ENCODE peak calls at places on chromosome 2, in six cellular contexts. X is HepG2, T is A549, R is upper lobe of left lung, Y is GM12878, I is K562. N is an unnamed sample.
A peak's percentile ranks its signal among the peaks of the same experiment; 100 is the strongest.

GRCh38 chr2:8685697-8686358 is 4.0 kb downstream of the ID2 start:
- ATAC-seq in X (peak; percentile 70), T (peak; percentile 44), R (peak; percentile 77), Y (peak; percentile 45), I (peak; percentile 60), N (peak; percentile 26)

GRCh38 chr2:134198006-134198634 is 55.8 kb upstream of the MGAT5 start:
- ATAC-seq in X (no peak), T (no peak), R (no peak), Y (peak; percentile 62), I (no peak), N (no peak)

GRCh38 chr2:206616141-206616540 is 26.1 kb upstream of the FAM237A start:
- ATAC-seq in X (no peak), T (peak; percentile 78), R (no peak), Y (no peak), I (no peak), N (no peak)

GRCh38 chr2:159399716-159400525 is 113.4 kb upstream of the WDSUB1 start:
- ATAC-seq in X (peak; percentile 71), T (peak; percentile 39), R (no peak), Y (no peak), I (peak; percentile 50), N (no peak)

GRCh38 chr2:65662654-65663432 is 230.4 kb upstream of the SPRED2 start:
- ATAC-seq in X (no peak), T (no peak), R (peak; percentile 91), Y (no peak), I (no peak), N (peak; percentile 43)

GRCh38 chr2:64732153-64732552 is 78.4 kb upstream of the SERTAD2 start:
- ATAC-seq in X (peak; percentile 18), T (no peak), R (no peak), Y (no peak), I (no peak), N (no peak)

GRCh38 chr2:8522682-8523081 is 159.2 kb upstream of the ID2 start:
- ATAC-seq in X (no peak), T (no peak), R (no peak), Y (no peak), I (no peak), N (no peak)

GRCh38 chr2:160583823-160584537 is 90.4 kb upstream of the RBMS1 start:
- ATAC-seq in X (peak; percentile 32), T (peak; percentile 42), R (no peak), Y (no peak), I (no peak), N (no peak)

GRCh38 chr2:75560768-75561565 is at the start of gene EVA1A:
- ATAC-seq in X (peak; percentile 82), T (peak; percentile 69), R (peak; percentile 69), Y (peak; percentile 72), I (no peak), N (peak; percentile 29)

GRCh38 chr2:66501267-66501666 is 66.3 kb downstream of the MEIS1 start:
- ATAC-seq in X (no peak), T (no peak), R (no peak), Y (no peak), I (no peak), N (no peak)

GRCh38 chr2:121617042-121617599 is 32.1 kb downstream of the CLASP1 start:
- ATAC-seq in X (peak; percentile 35), T (no peak), R (no peak), Y (peak; percentile 87), I (peak; percentile 83), N (no peak)

GRCh38 chr2:192190474-192190873 is 4.3 kb downstream of the TMEFF2 start:
- ATAC-seq in X (no peak), T (no peak), R (no peak), Y (peak; percentile 53), I (peak; percentile 38), N (no peak)

GRCh38 chr2:65554765-65555561 is 122.6 kb upstream of the SPRED2 start:
- ATAC-seq in X (no peak), T (no peak), R (peak; percentile 29), Y (peak; percentile 83), I (no peak), N (no peak)

GRCh38 chr2:65081232-65081685 is 25.0 kb downstream of the CEP68 start:
- ATAC-seq in X (peak; percentile 12), T (no peak), R (peak; percentile 79), Y (peak; percentile 18), I (peak; percentile 90), N (peak; percentile 65)

GRCh38 chr2:178756843-178757242 is 50.4 kb downstream of the TTN start:
- ATAC-seq in X (no peak), T (peak; percentile 26), R (no peak), Y (no peak), I (no peak), N (no peak)

GRCh38 chr2:69683170-69683971 is 39.8 kb upstream of the AAK1 start:
- ATAC-seq in X (no peak), T (no peak), R (peak; percentile 75), Y (no peak), I (peak; percentile 75), N (peak; percentile 75)

GRCh38 chr2:149568138-149568537 is 19.4 kb downstream of the MMADHC start:
- ATAC-seq in X (no peak), T (no peak), R (no peak), Y (no peak), I (peak; percentile 21), N (no peak)

DNA sequence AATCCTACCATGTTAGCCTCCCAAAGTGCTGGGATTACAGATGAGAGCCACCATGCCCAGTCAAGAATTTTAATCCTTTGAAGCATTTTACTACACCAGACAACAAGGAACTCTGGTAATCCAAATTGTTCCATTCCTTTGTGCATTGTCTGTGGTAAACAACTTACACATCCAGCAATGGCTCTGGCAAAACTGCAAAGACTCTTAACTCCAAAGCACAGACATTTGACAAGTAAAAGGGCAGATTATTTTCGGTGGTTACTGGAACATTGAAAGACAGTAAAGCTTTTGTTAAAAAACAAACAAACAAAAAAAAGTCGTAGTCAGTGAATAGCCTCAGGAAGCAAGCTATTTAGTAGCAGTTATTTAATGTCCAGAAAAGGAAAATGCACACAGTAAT is 33.2 kb upstream of the RMND5A start:
- ATAC-seq in X (no peak), T (no peak), R (no peak), Y (no peak), I (no peak), N (no peak)
- H3K4me3 ChIP-seq in X (no peak overlapping the region), T (no peak overlapping the region), R (no peak overlapping the region), Y (no peak overlapping the region), I (no peak overlapping the region), N (no peak overlapping the region)

DNA sequence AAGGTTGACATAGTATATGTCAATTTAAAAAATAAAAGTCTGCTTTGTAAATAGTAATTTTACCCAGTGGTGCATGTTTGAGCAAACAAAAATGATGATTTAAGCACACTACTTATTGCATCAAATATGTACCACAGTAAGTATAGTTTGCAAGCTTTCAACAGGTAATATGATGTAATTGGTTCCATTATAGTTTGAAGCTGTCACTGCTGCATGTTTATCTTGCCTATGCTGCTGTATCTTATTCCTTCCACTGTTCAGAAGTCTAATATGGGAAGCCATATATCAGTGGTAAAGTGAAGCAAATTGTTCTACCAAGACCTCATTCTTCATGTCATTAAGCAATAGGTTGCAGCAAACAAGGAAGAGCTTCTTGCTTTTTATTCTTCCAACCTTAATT is 78.6 kb upstream of the CSRNP3 start:
- ATAC-seq in X (no peak), T (no peak), R (no peak), Y (no peak), I (no peak), N (no peak)
- TF ChIP-seq EP300 in X (no peak), T (no peak), R (no peak), Y (no peak), I (no peak), N (no peak)

DNA sequence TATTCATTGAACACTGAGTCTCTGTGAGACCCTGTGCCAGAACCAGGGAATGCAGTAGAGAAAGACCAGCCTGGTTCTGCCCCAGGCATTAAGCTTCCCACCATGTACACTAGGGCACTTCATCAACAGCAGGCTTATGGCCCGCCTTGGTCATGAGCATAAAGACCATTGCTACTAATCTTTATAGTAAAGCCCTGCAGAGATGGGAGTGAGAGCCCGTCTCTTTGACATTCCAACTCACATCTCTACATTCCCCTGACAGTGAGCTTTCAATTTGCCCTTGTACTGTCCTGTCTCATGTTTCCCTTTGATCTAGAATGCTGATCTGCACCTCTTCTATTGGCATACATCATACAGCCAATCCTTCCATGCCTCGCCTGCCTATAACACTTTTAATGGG is 211.8 kb upstream of the ARL4C start:
- ATAC-seq in X (peak; percentile 83), T (no peak), R (no peak), Y (no peak), I (no peak), N (no peak)
- H3K4me3 ChIP-seq in X (no peak overlapping the region), T (no peak overlapping the region), R (no peak overlapping the region), Y (no peak overlapping the region), I (no peak overlapping the region), N (no peak overlapping the region)

GRCh38 chr2:241503776-241504392 is 4.5 kb downstream of the STK25 start:
- ATAC-seq in X (no peak), T (no peak), R (no peak), Y (no peak), I (no peak), N (no peak)
- TF ChIP-seq EP300 in X (no peak), T (no peak), R (no peak), Y (no peak), I (no peak), N (no peak)

GRCh38 chr2:60883896-60884295 is 2.5 kb downstream of the REL start:
- ATAC-seq in X (no peak), T (no peak), R (no peak), Y (no peak), I (no peak), N (no peak)

GRCh38 chr2:60880988-60881932 is at the start of gene REL:
- ATAC-seq in X (peak; percentile 93), T (peak; percentile 94), R (peak; percentile 98), Y (peak; percentile 77), I (peak; percentile 85), N (peak; percentile 98)

GRCh38 chr2:60885683-60886082 is 4.3 kb downstream of the REL start:
- ATAC-seq in X (peak; percentile 57), T (no peak), R (no peak), Y (peak; percentile 24), I (peak; percentile 46), N (no peak)

GRCh38 chr2:60884795-60885194 is 3.4 kb downstream of the REL start:
- ATAC-seq in X (no peak), T (no peak), R (no peak), Y (no peak), I (peak; percentile 9), N (no peak)

GRCh38 chr2:60882971-60883753 is 1.8 kb downstream of the REL start:
- ATAC-seq in X (no peak), T (no peak), R (no peak), Y (peak; percentile 57), I (peak; percentile 53), N (no peak)
- H3K4me3 ChIP-seq in X (peak overlapping the region; percentile 94), T (peak overlapping the region; percentile 67), R (peak overlapping the region; percentile 81), Y (peak overlapping the region; percentile 78), I (peak overlapping the region; percentile 86), N (peak overlapping the region; percentile 64)

DNA sequence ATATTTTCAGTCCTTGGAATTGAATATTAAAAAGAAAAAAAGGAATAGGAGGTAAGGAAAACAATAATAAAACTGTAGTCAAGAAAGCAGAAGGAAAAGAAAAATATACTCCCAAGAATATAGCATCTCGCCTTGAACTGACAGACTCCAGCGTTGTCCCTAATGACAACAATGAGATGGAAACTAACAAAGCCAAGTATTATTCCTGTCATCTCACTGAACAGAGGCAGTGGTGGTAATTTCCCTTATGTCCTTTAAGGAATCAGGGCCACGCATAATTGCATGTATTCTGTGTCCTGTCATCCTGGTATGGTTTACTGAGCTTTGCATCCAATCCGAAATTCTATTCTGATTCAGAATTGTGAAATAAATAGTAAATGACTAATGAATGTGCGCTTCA is 158.9 kb downstream of the LRRTM4 start:
- ATAC-seq in X (no peak), T (no peak), R (no peak), Y (no peak), I (no peak), N (no peak)
- TF ChIP-seq EP300 in X (no peak), T (no peak), R (no peak), Y (no peak), I (no peak), N (no peak)

N was measured in gastroesophageal sphincter.